ENCODE peak calls at places on chromosomes 5 and 9, in ten cellular contexts. One of them, this sample, is unnamed.
A peak's percentile ranks its signal among the peaks of the same experiment; 100 is the strongest.

GRCh38 chr9:111965566-111966019 is 69.0 kb downstream of the UGCG start:
- DNase-seq in MV-4-11: no peak
- DNase-seq in Ammon's horn: no peak
- DNase-seq in hippocampal formation: no peak
- DNase-seq in activated CD8-positive, alpha-beta T cell treated with anti-CD3 and anti-CD28 coated beads for 36 hours: no peak
- DNase-seq in stimulated activated CD4-positive, alpha-beta T cell treated with anti-CD3 and anti-CD28 coated beads, Interleukin-4, amount 100 ng/mL, for 48 hours: no peak
- DNase-seq in CD8-positive, alpha-beta T cell: no peak
- DNase-seq in memory B cell: no peak
- DNase-seq in HuH-7.5: no peak
- DNase-seq in left ventricle myocardium inferior: no peak
- DNase-seq in this sample: peak; percentile 98

GRCh38 chr5:64603676-64604075 is 86.6 kb upstream of the SHISAL2B start:
- DNase-seq in hippocampal formation: no peak
- DNase-seq in left ventricle myocardium inferior: no peak
- DNase-seq in activated CD8-positive, alpha-beta T cell treated with anti-CD3 and anti-CD28 coated beads for 36 hours: no peak
- DNase-seq in MV-4-11: no peak
- DNase-seq in CD8-positive, alpha-beta T cell: no peak
- DNase-seq in Ammon's horn: no peak
- DNase-seq in HuH-7.5: no peak
- DNase-seq in memory B cell: no peak
- DNase-seq in stimulated activated CD4-positive, alpha-beta T cell treated with anti-CD3 and anti-CD28 coated beads, Interleukin-4, amount 100 ng/mL, for 48 hours: no peak
- DNase-seq in this sample: no peak

GRCh38 chr5:74966151-74967050 is 86.0 kb downstream of the GCNT4 start:
- DNase-seq in memory B cell: no peak
- DNase-seq in Ammon's horn: no peak
- DNase-seq in left ventricle myocardium inferior: no peak
- DNase-seq in HuH-7.5: no peak
- DNase-seq in hippocampal formation: no peak
- DNase-seq in activated CD8-positive, alpha-beta T cell treated with anti-CD3 and anti-CD28 coated beads for 36 hours: no peak
- DNase-seq in stimulated activated CD4-positive, alpha-beta T cell treated with anti-CD3 and anti-CD28 coated beads, Interleukin-4, amount 100 ng/mL, for 48 hours: no peak
- DNase-seq in CD8-positive, alpha-beta T cell: no peak
- DNase-seq in MV-4-11: no peak
- DNase-seq in this sample: no peak

GRCh38 chr5:117454716-117455212 is 880.1 kb upstream of the SEMA6A start:
- DNase-seq in CD8-positive, alpha-beta T cell: no peak
- DNase-seq in memory B cell: peak; percentile 54
- DNase-seq in hippocampal formation: no peak
- DNase-seq in left ventricle myocardium inferior: peak; percentile 18
- DNase-seq in stimulated activated CD4-positive, alpha-beta T cell treated with anti-CD3 and anti-CD28 coated beads, Interleukin-4, amount 100 ng/mL, for 48 hours: peak; percentile 8
- DNase-seq in Ammon's horn: peak; percentile 13
- DNase-seq in MV-4-11: peak; percentile 15
- DNase-seq in activated CD8-positive, alpha-beta T cell treated with anti-CD3 and anti-CD28 coated beads for 36 hours: peak; percentile 60
- DNase-seq in HuH-7.5: peak; percentile 22
- DNase-seq in this sample: no peak

GRCh38 chr9:95047452-95048224 is 269.9 kb downstream of the FANCC start:
- DNase-seq in hippocampal formation: no peak
- DNase-seq in HuH-7.5: no peak
- DNase-seq in activated CD8-positive, alpha-beta T cell treated with anti-CD3 and anti-CD28 coated beads for 36 hours: no peak
- DNase-seq in left ventricle myocardium inferior: no peak
- DNase-seq in stimulated activated CD4-positive, alpha-beta T cell treated with anti-CD3 and anti-CD28 coated beads, Interleukin-4, amount 100 ng/mL, for 48 hours: no peak
- DNase-seq in CD8-positive, alpha-beta T cell: no peak
- DNase-seq in MV-4-11: no peak
- DNase-seq in Ammon's horn: no peak
- DNase-seq in memory B cell: no peak
- DNase-seq in this sample: no peak

GRCh38 chr9:12930906-12931305 is 156.1 kb downstream of the LURAP1L start:
- DNase-seq in Ammon's horn: no peak
- DNase-seq in HuH-7.5: no peak
- DNase-seq in MV-4-11: no peak
- DNase-seq in stimulated activated CD4-positive, alpha-beta T cell treated with anti-CD3 and anti-CD28 coated beads, Interleukin-4, amount 100 ng/mL, for 48 hours: no peak
- DNase-seq in memory B cell: no peak
- DNase-seq in hippocampal formation: no peak
- DNase-seq in CD8-positive, alpha-beta T cell: no peak
- DNase-seq in activated CD8-positive, alpha-beta T cell treated with anti-CD3 and anti-CD28 coated beads for 36 hours: no peak
- DNase-seq in left ventricle myocardium inferior: no peak
- DNase-seq in this sample: no peak

GRCh38 chr5:117094114-117094815 is 519.6 kb upstream of the SEMA6A start:
- DNase-seq in MV-4-11: no peak
- DNase-seq in memory B cell: no peak
- DNase-seq in stimulated activated CD4-positive, alpha-beta T cell treated with anti-CD3 and anti-CD28 coated beads, Interleukin-4, amount 100 ng/mL, for 48 hours: no peak
- DNase-seq in Ammon's horn: no peak
- DNase-seq in left ventricle myocardium inferior: no peak
- DNase-seq in hippocampal formation: no peak
- DNase-seq in HuH-7.5: no peak
- DNase-seq in CD8-positive, alpha-beta T cell: no peak
- DNase-seq in activated CD8-positive, alpha-beta T cell treated with anti-CD3 and anti-CD28 coated beads for 36 hours: no peak
- DNase-seq in this sample: no peak

GRCh38 chr5:110268985-110269384 is 457.5 kb downstream of the TMEM232 start:
- DNase-seq in hippocampal formation: no peak
- DNase-seq in Ammon's horn: no peak
- DNase-seq in activated CD8-positive, alpha-beta T cell treated with anti-CD3 and anti-CD28 coated beads for 36 hours: no peak
- DNase-seq in CD8-positive, alpha-beta T cell: no peak
- DNase-seq in left ventricle myocardium inferior: no peak
- DNase-seq in HuH-7.5: no peak
- DNase-seq in memory B cell: no peak
- DNase-seq in stimulated activated CD4-positive, alpha-beta T cell treated with anti-CD3 and anti-CD28 coated beads, Interleukin-4, amount 100 ng/mL, for 48 hours: no peak
- DNase-seq in MV-4-11: no peak
- DNase-seq in this sample: no peak

GRCh38 chr9:91037511-91038482 is 236.2 kb downstream of the SYK start:
- DNase-seq in memory B cell: no peak
- DNase-seq in Ammon's horn: no peak
- DNase-seq in CD8-positive, alpha-beta T cell: no peak
- DNase-seq in HuH-7.5: peak; percentile 44
- DNase-seq in left ventricle myocardium inferior: no peak
- DNase-seq in hippocampal formation: no peak
- DNase-seq in stimulated activated CD4-positive, alpha-beta T cell treated with anti-CD3 and anti-CD28 coated beads, Interleukin-4, amount 100 ng/mL, for 48 hours: no peak
- DNase-seq in MV-4-11: peak; percentile 45
- DNase-seq in activated CD8-positive, alpha-beta T cell treated with anti-CD3 and anti-CD28 coated beads for 36 hours: peak; percentile 57
- DNase-seq in this sample: peak; percentile 90

GRCh38 chr5:44958943-44959342 is 150.2 kb downstream of the MRPS30 start:
- DNase-seq in memory B cell: no peak
- DNase-seq in activated CD8-positive, alpha-beta T cell treated with anti-CD3 and anti-CD28 coated beads for 36 hours: no peak
- DNase-seq in Ammon's horn: no peak
- DNase-seq in stimulated activated CD4-positive, alpha-beta T cell treated with anti-CD3 and anti-CD28 coated beads, Interleukin-4, amount 100 ng/mL, for 48 hours: no peak
- DNase-seq in hippocampal formation: no peak
- DNase-seq in HuH-7.5: no peak
- DNase-seq in MV-4-11: no peak
- DNase-seq in left ventricle myocardium inferior: no peak
- DNase-seq in CD8-positive, alpha-beta T cell: no peak
- DNase-seq in this sample: no peak

GRCh38 chr9:128055222-128056040 is 11.7 kb downstream of the NAIF1 start:
- DNase-seq in Ammon's horn: peak; percentile 47
- DNase-seq in hippocampal formation: no peak
- DNase-seq in CD8-positive, alpha-beta T cell: no peak
- DNase-seq in left ventricle myocardium inferior: peak; percentile 27
- DNase-seq in memory B cell: no peak
- DNase-seq in activated CD8-positive, alpha-beta T cell treated with anti-CD3 and anti-CD28 coated beads for 36 hours: no peak
- DNase-seq in HuH-7.5: no peak
- DNase-seq in stimulated activated CD4-positive, alpha-beta T cell treated with anti-CD3 and anti-CD28 coated beads, Interleukin-4, amount 100 ng/mL, for 48 hours: no peak
- DNase-seq in MV-4-11: peak; percentile 61
- DNase-seq in this sample: peak; percentile 81

GRCh38 chr5:56039985-56040384 is 45.2 kb upstream of the IL6ST start:
- DNase-seq in HuH-7.5: no peak
- DNase-seq in activated CD8-positive, alpha-beta T cell treated with anti-CD3 and anti-CD28 coated beads for 36 hours: no peak
- DNase-seq in hippocampal formation: no peak
- DNase-seq in memory B cell: no peak
- DNase-seq in stimulated activated CD4-positive, alpha-beta T cell treated with anti-CD3 and anti-CD28 coated beads, Interleukin-4, amount 100 ng/mL, for 48 hours: no peak
- DNase-seq in Ammon's horn: peak; percentile 57
- DNase-seq in left ventricle myocardium inferior: no peak
- DNase-seq in CD8-positive, alpha-beta T cell: no peak
- DNase-seq in MV-4-11: peak; percentile 41
- DNase-seq in this sample: peak; percentile 17

GRCh38 chr5:5273398-5273797 is 133.3 kb downstream of the ADAMTS16 start:
- DNase-seq in left ventricle myocardium inferior: no peak
- DNase-seq in MV-4-11: no peak
- DNase-seq in memory B cell: no peak
- DNase-seq in Ammon's horn: no peak
- DNase-seq in stimulated activated CD4-positive, alpha-beta T cell treated with anti-CD3 and anti-CD28 coated beads, Interleukin-4, amount 100 ng/mL, for 48 hours: no peak
- DNase-seq in CD8-positive, alpha-beta T cell: no peak
- DNase-seq in hippocampal formation: no peak
- DNase-seq in HuH-7.5: no peak
- DNase-seq in activated CD8-positive, alpha-beta T cell treated with anti-CD3 and anti-CD28 coated beads for 36 hours: no peak
- DNase-seq in this sample: no peak

GRCh38 chr5:169629847-169630548 is 7.1 kb upstream of the DOCK2 start:
- DNase-seq in stimulated activated CD4-positive, alpha-beta T cell treated with anti-CD3 and anti-CD28 coated beads, Interleukin-4, amount 100 ng/mL, for 48 hours: no peak
- DNase-seq in activated CD8-positive, alpha-beta T cell treated with anti-CD3 and anti-CD28 coated beads for 36 hours: peak; percentile 49
- DNase-seq in left ventricle myocardium inferior: no peak
- DNase-seq in HuH-7.5: no peak
- DNase-seq in memory B cell: no peak
- DNase-seq in Ammon's horn: no peak
- DNase-seq in CD8-positive, alpha-beta T cell: no peak
- DNase-seq in hippocampal formation: no peak
- DNase-seq in MV-4-11: no peak
- DNase-seq in this sample: peak; percentile 87

GRCh38 chr5:95697781-95698681 is 15.2 kb upstream of the SPATA9 start:
- DNase-seq in HuH-7.5: no peak
- DNase-seq in hippocampal formation: no peak
- DNase-seq in activated CD8-positive, alpha-beta T cell treated with anti-CD3 and anti-CD28 coated beads for 36 hours: no peak
- DNase-seq in MV-4-11: no peak
- DNase-seq in CD8-positive, alpha-beta T cell: no peak
- DNase-seq in Ammon's horn: no peak
- DNase-seq in stimulated activated CD4-positive, alpha-beta T cell treated with anti-CD3 and anti-CD28 coated beads, Interleukin-4, amount 100 ng/mL, for 48 hours: no peak
- DNase-seq in left ventricle myocardium inferior: no peak
- DNase-seq in memory B cell: no peak
- DNase-seq in this sample: no peak

GRCh38 chr5:89307972-89308371 is 425.0 kb upstream of the MEF2C start:
- DNase-seq in activated CD8-positive, alpha-beta T cell treated with anti-CD3 and anti-CD28 coated beads for 36 hours: no peak
- DNase-seq in MV-4-11: no peak
- DNase-seq in memory B cell: no peak
- DNase-seq in Ammon's horn: no peak
- DNase-seq in left ventricle myocardium inferior: no peak
- DNase-seq in HuH-7.5: no peak
- DNase-seq in stimulated activated CD4-positive, alpha-beta T cell treated with anti-CD3 and anti-CD28 coated beads, Interleukin-4, amount 100 ng/mL, for 48 hours: no peak
- DNase-seq in hippocampal formation: no peak
- DNase-seq in CD8-positive, alpha-beta T cell: no peak
- DNase-seq in this sample: no peak

GRCh38 chr9:70421272-70422180 is 7.1 kb upstream of the KLF9 start:
- DNase-seq in Ammon's horn: peak; percentile 74
- DNase-seq in MV-4-11: peak; percentile 34
- DNase-seq in hippocampal formation: peak; percentile 59
- DNase-seq in activated CD8-positive, alpha-beta T cell treated with anti-CD3 and anti-CD28 coated beads for 36 hours: peak; percentile 58
- DNase-seq in stimulated activated CD4-positive, alpha-beta T cell treated with anti-CD3 and anti-CD28 coated beads, Interleukin-4, amount 100 ng/mL, for 48 hours: no peak
- DNase-seq in memory B cell: no peak
- DNase-seq in CD8-positive, alpha-beta T cell: no peak
- DNase-seq in left ventricle myocardium inferior: no peak
- DNase-seq in HuH-7.5: no peak
- DNase-seq in this sample: peak; percentile 74

GRCh38 chr5:124670672-124671592 is 75.5 kb downstream of the ZNF608 start:
- DNase-seq in HuH-7.5: no peak
- DNase-seq in stimulated activated CD4-positive, alpha-beta T cell treated with anti-CD3 and anti-CD28 coated beads, Interleukin-4, amount 100 ng/mL, for 48 hours: no peak
- DNase-seq in left ventricle myocardium inferior: no peak
- DNase-seq in CD8-positive, alpha-beta T cell: no peak
- DNase-seq in hippocampal formation: no peak
- DNase-seq in memory B cell: no peak
- DNase-seq in activated CD8-positive, alpha-beta T cell treated with anti-CD3 and anti-CD28 coated beads for 36 hours: no peak
- DNase-seq in MV-4-11: no peak
- DNase-seq in Ammon's horn: no peak
- DNase-seq in this sample: no peak

GRCh38 chr9:112493738-112494137 is 7.1 kb downstream of the KIAA1958 start:
- DNase-seq in MV-4-11: no peak
- DNase-seq in HuH-7.5: no peak
- DNase-seq in memory B cell: no peak
- DNase-seq in CD8-positive, alpha-beta T cell: no peak
- DNase-seq in activated CD8-positive, alpha-beta T cell treated with anti-CD3 and anti-CD28 coated beads for 36 hours: no peak
- DNase-seq in left ventricle myocardium inferior: no peak
- DNase-seq in hippocampal formation: no peak
- DNase-seq in Ammon's horn: no peak
- DNase-seq in stimulated activated CD4-positive, alpha-beta T cell treated with anti-CD3 and anti-CD28 coated beads, Interleukin-4, amount 100 ng/mL, for 48 hours: no peak
- DNase-seq in this sample: no peak

GRCh38 chr5:12586406-12586805 is 682.2 kb upstream of the CTNND2 start:
- DNase-seq in hippocampal formation: no peak
- DNase-seq in stimulated activated CD4-positive, alpha-beta T cell treated with anti-CD3 and anti-CD28 coated beads, Interleukin-4, amount 100 ng/mL, for 48 hours: no peak
- DNase-seq in HuH-7.5: no peak
- DNase-seq in MV-4-11: no peak
- DNase-seq in Ammon's horn: no peak
- DNase-seq in left ventricle myocardium inferior: no peak
- DNase-seq in memory B cell: no peak
- DNase-seq in activated CD8-positive, alpha-beta T cell treated with anti-CD3 and anti-CD28 coated beads for 36 hours: no peak
- DNase-seq in CD8-positive, alpha-beta T cell: no peak
- DNase-seq in this sample: no peak

GRCh38 chr5:10556331-10556807 is 7.5 kb upstream of the ANKRD33B start:
- DNase-seq in MV-4-11: no peak
- DNase-seq in HuH-7.5: no peak
- DNase-seq in CD8-positive, alpha-beta T cell: no peak
- DNase-seq in memory B cell: no peak
- DNase-seq in left ventricle myocardium inferior: no peak
- DNase-seq in stimulated activated CD4-positive, alpha-beta T cell treated with anti-CD3 and anti-CD28 coated beads, Interleukin-4, amount 100 ng/mL, for 48 hours: no peak
- DNase-seq in hippocampal formation: no peak
- DNase-seq in Ammon's horn: no peak
- DNase-seq in activated CD8-positive, alpha-beta T cell treated with anti-CD3 and anti-CD28 coated beads for 36 hours: no peak
- DNase-seq in this sample: peak; percentile 64

GRCh38 chr5:139394123-139394653 is 716 bp downstream of the PROB1 start:
- DNase-seq in activated CD8-positive, alpha-beta T cell treated with anti-CD3 and anti-CD28 coated beads for 36 hours: peak; percentile 80
- DNase-seq in HuH-7.5: no peak
- DNase-seq in CD8-positive, alpha-beta T cell: no peak
- DNase-seq in MV-4-11: no peak
- DNase-seq in left ventricle myocardium inferior: peak; percentile 62
- DNase-seq in memory B cell: peak; percentile 65
- DNase-seq in Ammon's horn: no peak
- DNase-seq in stimulated activated CD4-positive, alpha-beta T cell treated with anti-CD3 and anti-CD28 coated beads, Interleukin-4, amount 100 ng/mL, for 48 hours: peak; percentile 44
- DNase-seq in hippocampal formation: no peak
- DNase-seq in this sample: no peak

GRCh38 chr5:154844800-154845199 is 5.6 kb downstream of the FAXDC2 start:
- DNase-seq in left ventricle myocardium inferior: no peak
- DNase-seq in HuH-7.5: no peak
- DNase-seq in Ammon's horn: no peak
- DNase-seq in stimulated activated CD4-positive, alpha-beta T cell treated with anti-CD3 and anti-CD28 coated beads, Interleukin-4, amount 100 ng/mL, for 48 hours: no peak
- DNase-seq in hippocampal formation: no peak
- DNase-seq in MV-4-11: no peak
- DNase-seq in activated CD8-positive, alpha-beta T cell treated with anti-CD3 and anti-CD28 coated beads for 36 hours: no peak
- DNase-seq in CD8-positive, alpha-beta T cell: no peak
- DNase-seq in memory B cell: no peak
- DNase-seq in this sample: no peak

GRCh38 chr5:110625376-110625999 is 101.0 kb downstream of the TMEM232 start:
- DNase-seq in left ventricle myocardium inferior: no peak
- DNase-seq in stimulated activated CD4-positive, alpha-beta T cell treated with anti-CD3 and anti-CD28 coated beads, Interleukin-4, amount 100 ng/mL, for 48 hours: no peak
- DNase-seq in MV-4-11: peak; percentile 33
- DNase-seq in HuH-7.5: no peak
- DNase-seq in hippocampal formation: no peak
- DNase-seq in CD8-positive, alpha-beta T cell: no peak
- DNase-seq in memory B cell: no peak
- DNase-seq in Ammon's horn: no peak
- DNase-seq in activated CD8-positive, alpha-beta T cell treated with anti-CD3 and anti-CD28 coated beads for 36 hours: no peak
- DNase-seq in this sample: peak; percentile 52

GRCh38 chr9:23153058-23153457 is 673.0 kb downstream of the ELAVL2 start:
- DNase-seq in memory B cell: no peak
- DNase-seq in Ammon's horn: no peak
- DNase-seq in HuH-7.5: no peak
- DNase-seq in stimulated activated CD4-positive, alpha-beta T cell treated with anti-CD3 and anti-CD28 coated beads, Interleukin-4, amount 100 ng/mL, for 48 hours: no peak
- DNase-seq in CD8-positive, alpha-beta T cell: no peak
- DNase-seq in left ventricle myocardium inferior: no peak
- DNase-seq in activated CD8-positive, alpha-beta T cell treated with anti-CD3 and anti-CD28 coated beads for 36 hours: peak; percentile 3
- DNase-seq in hippocampal formation: no peak
- DNase-seq in MV-4-11: no peak
- DNase-seq in this sample: no peak

GRCh38 chr5:93328833-93329232 is 252.2 kb downstream of the NR2F1-AS1 start:
- DNase-seq in activated CD8-positive, alpha-beta T cell treated with anti-CD3 and anti-CD28 coated beads for 36 hours: no peak
- DNase-seq in hippocampal formation: no peak
- DNase-seq in Ammon's horn: no peak
- DNase-seq in HuH-7.5: no peak
- DNase-seq in left ventricle myocardium inferior: no peak
- DNase-seq in memory B cell: no peak
- DNase-seq in CD8-positive, alpha-beta T cell: no peak
- DNase-seq in MV-4-11: no peak
- DNase-seq in stimulated activated CD4-positive, alpha-beta T cell treated with anti-CD3 and anti-CD28 coated beads, Interleukin-4, amount 100 ng/mL, for 48 hours: no peak
- DNase-seq in this sample: no peak

GRCh38 chr5:167633931-167634341 is 657.5 kb upstream of the WWC1 start:
- DNase-seq in stimulated activated CD4-positive, alpha-beta T cell treated with anti-CD3 and anti-CD28 coated beads, Interleukin-4, amount 100 ng/mL, for 48 hours: no peak
- DNase-seq in left ventricle myocardium inferior: no peak
- DNase-seq in activated CD8-positive, alpha-beta T cell treated with anti-CD3 and anti-CD28 coated beads for 36 hours: no peak
- DNase-seq in hippocampal formation: no peak
- DNase-seq in CD8-positive, alpha-beta T cell: no peak
- DNase-seq in Ammon's horn: no peak
- DNase-seq in HuH-7.5: no peak
- DNase-seq in MV-4-11: no peak
- DNase-seq in memory B cell: no peak
- DNase-seq in this sample: peak; percentile 86

GRCh38 chr5:176542596-176543427 is 5.6 kb upstream of the RNF44 start:
- DNase-seq in Ammon's horn: no peak
- DNase-seq in left ventricle myocardium inferior: no peak
- DNase-seq in memory B cell: no peak
- DNase-seq in activated CD8-positive, alpha-beta T cell treated with anti-CD3 and anti-CD28 coated beads for 36 hours: no peak
- DNase-seq in hippocampal formation: no peak
- DNase-seq in stimulated activated CD4-positive, alpha-beta T cell treated with anti-CD3 and anti-CD28 coated beads, Interleukin-4, amount 100 ng/mL, for 48 hours: no peak
- DNase-seq in CD8-positive, alpha-beta T cell: no peak
- DNase-seq in HuH-7.5: peak; percentile 62
- DNase-seq in MV-4-11: no peak
- DNase-seq in this sample: peak; percentile 17

This sample was measured in HCEC 1CT.